ENCODE peak calls at places on chromosomes 2 and 18, in five cellular contexts. G, T, C, P and D are unnamed samples.

GRCh38 chr2:4715065-4715464 is 977.1 kb upstream of the SOX11 start:
- DNase-seq in G (no peak), P (no peak), T (no peak), C (peak), D (no peak)

GRCh38 chr2:201733544-201733943 is 35.1 kb upstream of the MPP4 start:
- DNase-seq in C (peak), P (no peak), T (peak), G (no peak), D (no peak)

GRCh38 chr2:191165190-191165643 is 14.4 kb upstream of the STAT4 start:
- DNase-seq in T (peak), G (no peak), C (peak), P (peak), D (no peak)

GRCh38 chr18:72675394-72675793 is 131.3 kb upstream of the CBLN2 start:
- DNase-seq in T (no peak), G (no peak), P (no peak), C (no peak), D (no peak)

GRCh38 chr2:208189782-208190181 is at the start of gene C2orf80:
- DNase-seq in P (no peak), C (no peak), G (no peak), T (no peak), D (no peak)

GRCh38 chr2:220373878-220374277 is 746.4 kb downstream of the SLC4A3 start:
- DNase-seq in T (peak), G (no peak), P (no peak), C (peak), D (no peak)

GRCh38 chr18:60372598-60372997 is at the start of gene MC4R:
- DNase-seq in P (no peak), T (peak), C (no peak), G (no peak), D (no peak)

GRCh38 chr2:205556357-205556756 is 125.9 kb upstream of the NRP2 start:
- DNase-seq in C (no peak), G (no peak), P (no peak), T (no peak), D (no peak)

GRCh38 chr18:7821784-7822183 is 254.7 kb downstream of the PTPRM start:
- DNase-seq in C (no peak), G (no peak), P (no peak), T (no peak), D (no peak)

GRCh38 chr2:25401307-25402021 is 59.7 kb upstream of the DNMT3A start:
- DNase-seq in C (no peak), P (no peak), G (no peak), T (no peak), D (no peak)

GRCh38 chr2:237190958-237191692 is 105.4 kb downstream of the COPS8 start:
- DNase-seq in P (no peak), T (no peak), C (no peak), G (no peak), D (no peak)

GRCh38 chr18:74573053-74573452 is 24.6 kb upstream of the ZNF407 start:
- DNase-seq in C (no peak), P (no peak), T (no peak), G (no peak), D (no peak)

GRCh38 chr2:54503192-54503591 is 47.1 kb downstream of the SPTBN1 start:
- DNase-seq in P (peak), T (peak), C (peak), G (no peak), D (no peak)

GRCh38 chr2:23824777-23825212 is 102.1 kb downstream of the ATAD2B start:
- DNase-seq in C (peak), T (peak), G (no peak), P (peak), D (peak)

GRCh38 chr18:77119851-77120491 is 12.6 kb downstream of the MBP start:
- DNase-seq in C (no peak), T (no peak), G (no peak), P (no peak), D (no peak)

GRCh38 chr18:32803571-32803970 is 30.7 kb upstream of the KLHL14 start:
- DNase-seq in C (no peak), P (peak), G (no peak), T (no peak), D (peak)

GRCh38 chr18:21897811-21898210 is 157.2 kb downstream of the MIB1 start:
- DNase-seq in G (peak), T (peak), P (peak), C (peak), D (no peak)

GRCh38 chr2:240981273-240981672 is 17.1 kb upstream of the SNED1 start:
- DNase-seq in P (no peak), G (no peak), C (no peak), T (peak), D (no peak)

GRCh38 chr2:240983996-240984498 is 14.4 kb upstream of the SNED1 start:
- DNase-seq in T (no peak), P (no peak), G (no peak), C (no peak), D (no peak)

GRCh38 chr2:240981871-240982800 is 16.3 kb upstream of the SNED1 start:
- DNase-seq in T (no peak), P (no peak), C (no peak), G (no peak), D (no peak)

GRCh38 chr2:240982821-240983281 is 15.6 kb upstream of the SNED1 start:
- DNase-seq in T (no peak), P (no peak), C (no peak), G (no peak), D (no peak)

DNA sequence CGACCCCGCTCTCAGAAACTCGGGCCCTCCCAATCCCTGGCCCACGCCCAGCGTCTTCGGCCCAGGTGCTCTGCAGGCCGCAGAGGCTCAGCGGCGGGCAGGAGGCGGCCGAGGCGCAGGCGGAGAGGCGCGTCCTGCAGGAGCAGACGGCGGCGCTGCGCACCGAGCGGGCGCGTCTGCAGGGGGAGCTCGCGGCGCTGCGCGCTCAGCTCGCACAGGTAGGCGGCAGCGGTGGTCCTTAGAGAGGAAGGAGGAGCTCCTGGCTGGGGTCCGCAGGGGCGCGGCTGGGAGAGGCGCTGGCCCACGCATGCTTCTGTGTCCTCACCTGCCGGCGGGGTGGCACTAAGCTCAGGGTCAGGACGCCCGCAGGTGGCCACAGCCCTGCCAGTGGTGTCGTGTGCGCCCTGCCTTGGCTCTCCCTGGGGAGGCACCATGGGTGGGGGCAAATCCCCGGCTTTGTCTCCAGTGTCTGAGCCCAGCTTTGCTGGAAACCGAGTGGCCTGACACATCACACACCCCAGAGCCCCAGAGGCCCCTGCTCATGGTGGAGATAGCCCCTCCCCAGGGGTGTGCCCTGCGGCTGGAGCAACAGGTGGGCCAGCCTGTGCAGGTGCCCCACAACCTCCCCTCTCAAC is 14.9 kb upstream of the SNED1 start:
- DNase-seq in G (peak), P (peak), T (peak), C (peak), D (peak)
- TF ChIP-seq CTCF in G (peak), P (peak), T (peak), C (peak), D (peak)

GRCh38 chr2:212114489-212114888 is 424.1 kb downstream of the ERBB4 start:
- DNase-seq in T (no peak), C (no peak), P (no peak), G (no peak), D (no peak)
- TF ChIP-seq CTCF in T (no peak), C (no peak), P (no peak), G (no peak), D (no peak)

GRCh38 chr18:45044787-45045186 is 364.1 kb downstream of the SETBP1 start:
- DNase-seq in C (no peak), P (no peak), G (no peak), T (no peak), D (no peak)

GRCh38 chr18:45049548-45050307 is 369.0 kb downstream of the SETBP1 start:
- DNase-seq in T (no peak), G (no peak), C (peak), P (no peak), D (no peak)

GRCh38 chr18:45050712-45051639 is 370.3 kb downstream of the SETBP1 start:
- DNase-seq in C (peak), T (peak), G (no peak), P (no peak), D (no peak)

GRCh38 chr18:45046961-45047360 is 366.3 kb downstream of the SETBP1 start:
- DNase-seq in T (no peak), G (no peak), P (no peak), C (no peak), D (no peak)

GRCh38 chr18:45046226-45046625 is 365.5 kb downstream of the SETBP1 start:
- DNase-seq in P (no peak), G (no peak), T (no peak), C (peak), D (no peak)
- TF ChIP-seq CTCF in P (no peak), G (no peak), T (no peak), C (no peak), D (no peak)

GRCh38 chr2:172977330-172978052 is 98.2 kb upstream of the MAP3K20 start:
- DNase-seq in P (no peak), G (no peak), T (no peak), C (no peak), D (no peak)
- TF ChIP-seq CTCF in P (no peak), G (no peak), T (no peak), C (no peak), D (no peak)